ENCODE peak calls at places on chromosomes 1 and 21, in five cellular contexts. H is lower leg skin, C is adrenal gland, W is SK-N-SH, R is HL-60. Z is an unnamed sample.

GRCh38 chr21:17512245-17513213 is at the start of gene CXADR:
- DNase-seq in C (peak; percentile 69), R (peak; percentile 20), H (peak; percentile 91), W (peak; percentile 93), Z (peak; percentile 96)

GRCh38 chr21:9839011-9839661 is 682.2 kb upstream of the TPTE start:
- DNase-seq in R (no peak), W (peak; percentile 41), C (no peak), H (peak; percentile 85), Z (no peak)

GRCh38 chr1:11333631-11334030 is 60.6 kb downstream of the UBIAD1 start:
- DNase-seq in H (no peak), W (no peak), C (no peak), R (no peak), Z (no peak)

GRCh38 chr1:34060331-34060730 is 104.7 kb downstream of the CSMD2 start:
- DNase-seq in W (no peak), H (no peak), C (no peak), R (no peak), Z (no peak)

GRCh38 chr1:234562336-234562735 is 47.6 kb downstream of the IRF2BP2 start:
- DNase-seq in R (no peak), W (peak; percentile 75), H (peak; percentile 76), C (peak; percentile 80), Z (no peak)

GRCh38 chr1:211541715-211542477 is 37.1 kb downstream of the SLC30A1 start:
- DNase-seq in H (no peak), C (peak; percentile 11), W (no peak), R (no peak), Z (peak; percentile 51)

GRCh38 chr1:244231193-244231571 is 180.1 kb downstream of the ZBTB18 start:
- DNase-seq in C (no peak), W (no peak), H (no peak), R (no peak), Z (no peak)

GRCh38 chr1:226349081-226349480 is 40.1 kb upstream of the LIN9 start:
- DNase-seq in H (no peak), R (no peak), C (no peak), W (no peak), Z (no peak)

GRCh38 chr1:11873395-11873794 is 14.7 kb upstream of the NPPB start:
- DNase-seq in H (no peak), W (no peak), C (no peak), R (no peak), Z (no peak)

GRCh38 chr1:103194060-103194459 is 85.7 kb upstream of the COL11A1 start:
- DNase-seq in R (no peak), W (no peak), C (no peak), H (no peak), Z (no peak)

GRCh38 chr1:230772457-230773395 is 25.5 kb downstream of the CAPN9 start:
- DNase-seq in H (no peak), R (no peak), C (peak; percentile 82), W (peak; percentile 48), Z (peak; percentile 38)

GRCh38 chr1:218361298-218362065 is 16.3 kb downstream of the TGFB2 start:
- DNase-seq in W (peak; percentile 46), H (no peak), R (no peak), C (no peak), Z (no peak)

GRCh38 chr1:47211796-47212269 is 20.2 kb downstream of the TAL1 start:
- DNase-seq in C (peak; percentile 59), R (peak; percentile 29), W (no peak), H (no peak), Z (no peak)

GRCh38 chr1:184965889-184966860 is 8.1 kb downstream of the NIBAN1 start:
- DNase-seq in W (no peak), H (no peak), C (no peak), R (no peak), Z (no peak)

GRCh38 chr1:188670837-188671236 is 1806.8 kb downstream of the BRINP3 start:
- DNase-seq in H (no peak), R (no peak), W (no peak), C (no peak), Z (no peak)

GRCh38 chr1:198858026-198858425 is 219.2 kb downstream of the PTPRC start:
- DNase-seq in H (no peak), R (no peak), W (no peak), C (no peak), Z (no peak)

DNA sequence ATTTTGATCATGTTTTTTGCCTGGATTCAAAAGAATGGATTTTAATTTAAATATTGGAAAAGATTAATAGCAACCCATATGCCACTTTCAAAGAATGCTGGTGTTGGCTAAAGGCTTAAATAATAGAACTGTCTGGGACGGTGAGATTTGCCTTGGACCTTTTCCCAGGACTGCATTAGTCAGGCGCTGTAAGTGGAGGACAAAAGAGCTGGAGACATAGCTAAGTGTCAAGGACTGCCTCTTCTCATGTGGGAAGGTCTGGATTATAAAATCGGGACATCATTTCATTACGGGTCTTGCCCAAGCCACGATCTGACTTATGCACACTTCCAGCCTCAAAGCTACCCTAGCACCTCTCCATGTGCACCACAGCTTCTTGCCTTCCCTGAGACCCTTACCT is 458.5 kb upstream of the DEPDC1 start:
- DNase-seq in W (no peak), C (peak; percentile 9), R (no peak), H (no peak), Z (no peak)
- TF ChIP-seq CTCF in W (no peak), C (no peak), R (no peak), H (no peak), Z (no peak)

DNA sequence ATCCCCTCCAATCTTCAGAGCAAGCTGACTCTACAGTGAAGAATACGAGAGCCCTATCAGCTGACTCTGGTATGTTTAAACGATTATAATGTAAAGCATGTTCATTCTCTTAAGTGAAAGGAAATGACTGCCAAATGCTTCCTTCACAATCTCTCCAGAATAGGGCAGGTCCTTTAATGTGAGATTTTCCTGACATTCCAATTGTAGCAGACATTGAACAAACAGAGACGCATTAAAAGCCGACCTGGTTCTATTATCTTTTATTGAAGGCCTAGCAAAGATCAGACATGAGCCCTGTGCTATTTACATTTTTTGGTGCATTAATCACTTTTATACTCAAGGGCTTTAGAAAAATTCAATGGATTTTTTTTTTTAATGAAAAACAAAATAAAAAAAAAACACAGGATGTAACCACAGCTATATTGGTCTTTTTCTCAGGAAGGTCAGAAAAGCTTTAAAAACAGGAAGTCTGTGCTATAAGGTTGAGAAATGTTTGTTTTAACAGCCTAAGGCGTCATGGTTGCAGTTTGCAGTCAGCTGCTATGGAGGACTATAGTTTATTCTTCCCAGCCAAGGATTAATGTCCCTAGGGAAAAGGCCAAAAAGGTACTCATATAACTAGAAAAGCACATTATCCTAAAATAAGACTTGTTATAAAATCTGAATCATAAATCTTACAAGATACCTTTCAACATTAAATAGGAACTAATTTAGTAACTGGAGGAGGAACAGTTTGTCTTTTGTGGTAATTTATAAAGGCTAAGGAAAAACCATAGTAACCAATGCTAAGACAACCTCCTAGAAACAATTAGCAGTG is 104.8 kb downstream of the RERE start:
- DNase-seq in H (no peak), R (no peak), W (no peak), C (no peak), Z (no peak)
- H3K4me3 ChIP-seq in H (no peak overlapping the region), R (no peak overlapping the region), W (no peak overlapping the region), C (peak overlapping the region; percentile 27), Z (no peak overlapping the region)

GRCh38 chr1:78743626-78744025 is 94.0 kb downstream of the IFI44 start:
- DNase-seq in W (no peak), H (no peak), C (no peak), R (no peak), Z (no peak)
- TF ChIP-seq CTCF in W (peak; percentile 52), H (no peak), C (no peak), R (no peak), Z (no peak)

DNA sequence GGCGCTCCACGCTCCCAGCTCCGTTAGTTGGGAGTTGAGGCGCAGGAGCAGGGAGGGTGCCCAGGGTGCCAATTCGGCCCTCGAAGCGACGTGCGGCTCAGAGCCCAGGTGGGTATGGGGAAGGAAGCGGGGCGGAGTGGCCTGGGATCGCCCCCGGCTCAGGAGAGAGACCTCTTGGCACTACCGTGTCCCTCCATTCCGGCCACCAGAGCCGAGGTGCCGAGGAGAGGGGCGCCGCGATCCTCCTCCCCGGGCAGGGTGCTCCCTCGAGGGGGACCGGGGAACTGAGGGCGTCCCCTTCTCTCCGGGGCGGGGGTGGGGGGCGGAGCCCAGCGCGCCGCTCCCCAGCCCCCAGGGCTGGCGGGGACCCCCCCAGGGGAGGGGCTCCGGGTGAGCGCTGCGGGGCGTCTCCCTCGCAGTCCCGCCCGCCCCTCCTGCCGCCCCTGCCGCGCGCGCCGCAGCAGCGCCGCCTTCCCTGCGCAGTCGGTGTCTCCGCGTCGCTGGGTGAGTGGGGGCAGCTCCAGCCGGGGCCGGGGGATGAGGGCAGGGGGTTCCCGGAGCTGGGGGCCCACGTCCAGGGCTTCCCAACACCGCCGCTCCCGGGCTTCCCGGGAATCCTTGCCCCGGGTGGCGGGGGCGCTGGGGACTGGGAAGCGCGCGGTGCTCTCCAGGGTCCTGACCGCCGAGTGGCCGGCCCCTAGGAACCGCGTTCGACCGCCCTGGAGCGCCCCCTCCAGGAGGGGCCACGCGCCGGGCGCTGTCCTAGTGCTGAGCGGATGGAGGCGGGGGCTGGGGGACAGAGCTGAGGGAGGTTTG is at the start of gene HPCA:
- DNase-seq in C (peak; percentile 77), H (no peak), W (peak; percentile 76), R (no peak), Z (no peak)
- H3K4me3 ChIP-seq in C (peak within 1 kb of the TSS; percentile 19), H (no peak within 1 kb of the TSS), W (no peak within 1 kb of the TSS), R (no peak within 1 kb of the TSS), Z (no peak within 1 kb of the TSS)

GRCh38 chr1:164755674-164756073 is 196.7 kb downstream of the PBX1 start:
- DNase-seq in R (no peak), C (peak; percentile 35), H (no peak), W (peak; percentile 51), Z (no peak)

GRCh38 chr1:164753521-164754077 is 194.6 kb downstream of the PBX1 start:
- DNase-seq in R (no peak), H (no peak), C (no peak), W (no peak), Z (no peak)

GRCh38 chr1:164757627-164758026 is 198.6 kb downstream of the PBX1 start:
- DNase-seq in W (no peak), R (no peak), C (no peak), H (no peak), Z (no peak)

GRCh38 chr1:164756741-164757140 is 197.8 kb downstream of the PBX1 start:
- DNase-seq in W (no peak), H (no peak), C (no peak), R (no peak), Z (no peak)

DNA sequence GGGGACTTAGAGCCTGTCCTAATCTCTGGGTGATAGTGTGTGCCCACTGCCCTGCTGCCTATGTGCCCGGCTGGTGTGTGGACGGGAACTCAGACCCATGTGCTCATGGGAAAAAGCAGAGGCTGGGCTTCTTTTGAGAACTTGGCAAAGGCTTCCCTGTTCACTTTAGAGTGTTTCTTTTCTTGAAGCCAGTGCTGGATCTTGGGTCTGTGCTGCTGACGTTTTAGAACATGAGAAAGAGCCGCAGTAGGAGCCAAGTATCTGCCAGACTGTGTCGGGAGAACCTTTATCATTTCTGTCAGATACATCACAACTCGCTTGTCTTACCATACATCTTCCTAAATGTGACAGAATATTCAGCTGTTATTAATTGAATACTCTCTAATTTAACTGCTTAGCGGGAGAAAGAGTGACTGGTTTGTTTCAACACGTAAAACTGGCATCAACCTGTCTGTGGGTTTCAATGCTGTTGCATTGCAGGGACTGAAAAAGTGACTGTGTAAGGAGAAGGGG is 195.2 kb downstream of the PBX1 start:
- DNase-seq in C (peak; percentile 67), W (no peak), H (no peak), R (no peak), Z (no peak)
- TF ChIP-seq CTCF in C (no peak), W (no peak), H (no peak), R (no peak), Z (no peak)

Z was measured in mucosa of descending colon.